ENCODE peak calls at places on chromosomes 1 and 21, in five cellular contexts. One of them, this sample, is unnamed.

GRCh38 chr1:210364479-210364878 is 35.8 kb downstream of the HHAT start:
- DNase-seq in CD4-positive, alpha-beta T cell: no peak
- DNase-seq in ovary: no peak
- DNase-seq in H9: peak
- DNase-seq in AG04450: no peak
- DNase-seq in this sample: no peak

GRCh38 chr1:157992031-157992568 is 1.3 kb upstream of the KIRREL1 start:
- DNase-seq in CD4-positive, alpha-beta T cell: peak
- DNase-seq in ovary: peak
- DNase-seq in H9: peak
- DNase-seq in AG04450: no peak
- DNase-seq in this sample: no peak

GRCh38 chr1:244970236-244970652 is 105.9 kb upstream of the HNRNPU start:
- DNase-seq in CD4-positive, alpha-beta T cell: no peak
- DNase-seq in ovary: no peak
- DNase-seq in H9: peak
- DNase-seq in AG04450: peak
- DNase-seq in this sample: peak

GRCh38 chr1:184379111-184379752 is 7.6 kb upstream of the C1orf21 start:
- DNase-seq in CD4-positive, alpha-beta T cell: no peak
- DNase-seq in ovary: no peak
- DNase-seq in H9: peak
- DNase-seq in AG04450: no peak
- DNase-seq in this sample: no peak

GRCh38 chr1:19074361-19074901 is 118.0 kb upstream of the IFFO2 start:
- DNase-seq in CD4-positive, alpha-beta T cell: peak
- DNase-seq in ovary: no peak
- DNase-seq in H9: no peak
- DNase-seq in AG04450: no peak
- DNase-seq in this sample: no peak

GRCh38 chr1:78526496-78526895 is 35.7 kb downstream of the PTGFR start:
- DNase-seq in CD4-positive, alpha-beta T cell: no peak
- DNase-seq in ovary: no peak
- DNase-seq in H9: no peak
- DNase-seq in AG04450: no peak
- DNase-seq in this sample: no peak

GRCh38 chr1:50279622-50280320 is 143.5 kb downstream of the DMRTA2 start:
- DNase-seq in CD4-positive, alpha-beta T cell: no peak
- DNase-seq in ovary: no peak
- DNase-seq in H9: peak
- DNase-seq in AG04450: no peak
- DNase-seq in this sample: no peak

GRCh38 chr1:110003747-110004428 is 19.3 kb downstream of the AHCYL1 start:
- DNase-seq in CD4-positive, alpha-beta T cell: no peak
- DNase-seq in ovary: peak
- DNase-seq in H9: peak
- DNase-seq in AG04450: peak
- DNase-seq in this sample: no peak

GRCh38 chr1:234212764-234213406 is 160.4 kb upstream of the COA6 start:
- DNase-seq in CD4-positive, alpha-beta T cell: no peak
- DNase-seq in ovary: no peak
- DNase-seq in H9: peak
- DNase-seq in AG04450: no peak
- DNase-seq in this sample: no peak

GRCh38 chr1:160293020-160293968 is 8.4 kb upstream of the PEX19 start:
- DNase-seq in CD4-positive, alpha-beta T cell: no peak
- DNase-seq in ovary: no peak
- DNase-seq in H9: no peak
- DNase-seq in AG04450: no peak
- DNase-seq in this sample: no peak

GRCh38 chr1:59543211-59543668 is 246.3 kb downstream of the FGGY start:
- DNase-seq in CD4-positive, alpha-beta T cell: no peak
- DNase-seq in ovary: no peak
- DNase-seq in H9: no peak
- DNase-seq in AG04450: no peak
- DNase-seq in this sample: no peak

GRCh38 chr1:54542962-54543539 is 5.0 kb upstream of the ACOT11 start:
- DNase-seq in CD4-positive, alpha-beta T cell: no peak
- DNase-seq in ovary: no peak
- DNase-seq in H9: no peak
- DNase-seq in AG04450: no peak
- DNase-seq in this sample: no peak

GRCh38 chr1:59714966-59715365 is 99.8 kb upstream of the HOOK1 start:
- DNase-seq in CD4-positive, alpha-beta T cell: no peak
- DNase-seq in ovary: no peak
- DNase-seq in H9: no peak
- DNase-seq in AG04450: no peak
- DNase-seq in this sample: no peak

GRCh38 chr1:225748479-225748878 is 29.1 kb upstream of the SRP9 start:
- DNase-seq in CD4-positive, alpha-beta T cell: no peak
- DNase-seq in ovary: no peak
- DNase-seq in H9: no peak
- DNase-seq in AG04450: no peak
- DNase-seq in this sample: no peak

GRCh38 chr1:5067251-5067650 is 412.8 kb downstream of the AJAP1 start:
- DNase-seq in CD4-positive, alpha-beta T cell: no peak
- DNase-seq in ovary: no peak
- DNase-seq in H9: no peak
- DNase-seq in AG04450: no peak
- DNase-seq in this sample: no peak

GRCh38 chr1:89620664-89621063 is 12.3 kb upstream of the LRRC8C start:
- DNase-seq in CD4-positive, alpha-beta T cell: no peak
- DNase-seq in ovary: no peak
- DNase-seq in H9: no peak
- DNase-seq in AG04450: no peak
- DNase-seq in this sample: no peak

GRCh38 chr1:15089244-15089992 is 64.1 kb upstream of the TMEM51 start:
- DNase-seq in CD4-positive, alpha-beta T cell: no peak
- DNase-seq in ovary: no peak
- DNase-seq in H9: no peak
- DNase-seq in AG04450: no peak
- DNase-seq in this sample: peak

GRCh38 chr1:107724648-107725047 is 240.3 kb downstream of the VAV3 start:
- DNase-seq in CD4-positive, alpha-beta T cell: no peak
- DNase-seq in ovary: no peak
- DNase-seq in H9: no peak
- DNase-seq in AG04450: no peak
- DNase-seq in this sample: no peak

GRCh38 chr1:56644941-56645662 is at the start of gene PRKAA2:
- DNase-seq in CD4-positive, alpha-beta T cell: no peak
- DNase-seq in ovary: peak
- DNase-seq in H9: peak
- DNase-seq in AG04450: no peak
- DNase-seq in this sample: peak
- H3K27ac ChIP-seq in CD4-positive, alpha-beta T cell: no peak
- H3K27ac ChIP-seq in ovary: peak
- H3K27ac ChIP-seq in H9: no peak
- H3K27ac ChIP-seq in AG04450: peak
- H3K27ac ChIP-seq in this sample: peak

DNA sequence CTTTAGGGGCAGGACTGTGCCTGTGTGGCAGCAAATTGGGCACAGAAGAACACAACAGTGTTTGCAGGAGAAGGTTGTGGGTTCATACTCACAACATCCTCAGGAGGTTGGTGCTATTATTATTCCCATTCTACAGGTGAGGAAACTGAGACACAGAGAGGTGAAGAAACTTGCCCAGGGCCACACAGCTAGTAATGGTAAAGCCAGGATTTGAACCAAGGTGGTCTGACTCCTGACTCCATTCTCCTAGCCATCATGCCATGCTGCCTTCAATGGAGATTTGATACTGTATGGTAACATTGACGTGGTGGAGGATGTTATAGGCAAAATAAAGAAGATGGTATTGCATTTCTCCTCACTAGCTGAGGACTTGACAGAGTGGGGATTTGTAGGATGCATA is 334.2 kb downstream of the RPS6KC1 start:
- DNase-seq in CD4-positive, alpha-beta T cell: no peak
- DNase-seq in ovary: no peak
- DNase-seq in H9: no peak
- DNase-seq in AG04450: no peak
- DNase-seq in this sample: no peak
- TF ChIP-seq CTCF in CD4-positive, alpha-beta T cell: no peak
- TF ChIP-seq CTCF in ovary: no peak
- TF ChIP-seq CTCF in H9: no peak
- TF ChIP-seq CTCF in AG04450: no peak
- TF ChIP-seq CTCF in this sample: no peak

GRCh38 chr1:43542515-43543458 is 12.1 kb downstream of the PTPRF start:
- DNase-seq in CD4-positive, alpha-beta T cell: no peak
- DNase-seq in ovary: no peak
- DNase-seq in H9: no peak
- DNase-seq in AG04450: no peak
- DNase-seq in this sample: no peak

GRCh38 chr1:43539726-43540434 is 9.2 kb downstream of the PTPRF start:
- DNase-seq in CD4-positive, alpha-beta T cell: no peak
- DNase-seq in ovary: no peak
- DNase-seq in H9: no peak
- DNase-seq in AG04450: no peak
- DNase-seq in this sample: peak

GRCh38 chr1:43540653-43541071 is 10.0 kb downstream of the PTPRF start:
- DNase-seq in CD4-positive, alpha-beta T cell: no peak
- DNase-seq in ovary: peak
- DNase-seq in H9: no peak
- DNase-seq in AG04450: no peak
- DNase-seq in this sample: peak

GRCh38 chr1:43541721-43542401 is 11.2 kb downstream of the PTPRF start:
- DNase-seq in CD4-positive, alpha-beta T cell: no peak
- DNase-seq in ovary: peak
- DNase-seq in H9: no peak
- DNase-seq in AG04450: no peak
- DNase-seq in this sample: peak

DNA sequence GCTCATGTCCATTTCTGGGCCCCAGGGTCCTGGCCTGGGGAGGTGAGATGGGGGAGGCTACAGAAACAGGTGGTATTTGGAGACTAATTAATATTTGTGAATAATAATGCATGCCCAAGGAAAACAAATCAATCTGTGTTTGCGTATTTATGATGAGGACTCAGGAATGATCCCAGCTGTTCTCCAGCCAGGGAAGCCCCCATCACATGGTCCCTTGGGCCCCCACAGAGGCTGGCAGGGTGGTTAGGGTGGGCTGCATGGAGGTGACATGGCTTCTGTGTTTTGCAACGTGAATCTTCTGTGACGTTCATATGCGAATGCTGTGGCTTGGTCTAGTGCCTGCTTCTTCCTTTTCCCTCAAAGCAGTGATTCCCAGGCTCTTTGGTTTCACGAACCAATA is 10.5 kb downstream of the PTPRF start:
- DNase-seq in CD4-positive, alpha-beta T cell: no peak
- DNase-seq in ovary: no peak
- DNase-seq in H9: no peak
- DNase-seq in AG04450: no peak
- DNase-seq in this sample: peak
- H3K27ac ChIP-seq in CD4-positive, alpha-beta T cell: no peak
- H3K27ac ChIP-seq in ovary: peak
- H3K27ac ChIP-seq in H9: no peak
- H3K27ac ChIP-seq in AG04450: no peak
- H3K27ac ChIP-seq in this sample: no peak

DNA sequence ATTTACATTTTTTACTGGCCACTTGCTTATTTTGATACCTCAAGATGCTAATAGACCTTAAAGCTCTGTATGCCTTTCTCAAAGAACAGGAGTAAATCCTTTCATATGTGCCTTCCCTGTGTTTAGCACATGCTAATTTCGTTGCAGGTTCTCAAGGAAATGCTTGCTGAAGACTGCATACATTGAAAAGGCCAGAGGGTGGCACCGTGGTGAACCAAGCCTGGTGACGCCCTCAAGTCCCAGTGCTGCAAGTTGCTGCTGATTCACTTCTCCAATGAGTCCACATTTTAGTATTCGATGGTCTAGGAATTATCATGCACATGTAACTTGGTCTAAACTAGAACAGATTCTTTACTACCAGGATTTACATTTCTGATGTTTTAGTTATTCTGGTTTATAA is 94.1 kb downstream of the CLDN17 start:
- DNase-seq in CD4-positive, alpha-beta T cell: no peak
- DNase-seq in ovary: no peak
- DNase-seq in H9: peak
- DNase-seq in AG04450: no peak
- DNase-seq in this sample: no peak
- TF ChIP-seq CTCF in CD4-positive, alpha-beta T cell: no peak
- TF ChIP-seq CTCF in ovary: no peak
- TF ChIP-seq CTCF in H9: peak
- TF ChIP-seq CTCF in AG04450: no peak
- TF ChIP-seq CTCF in this sample: no peak

GRCh38 chr1:26431979-26432695 is at the start of gene DHDDS:
- DNase-seq in CD4-positive, alpha-beta T cell: peak
- DNase-seq in ovary: peak
- DNase-seq in H9: peak
- DNase-seq in AG04450: peak
- DNase-seq in this sample: peak
- H3K27ac ChIP-seq in CD4-positive, alpha-beta T cell: peak
- H3K27ac ChIP-seq in ovary: peak
- H3K27ac ChIP-seq in H9: peak
- H3K27ac ChIP-seq in AG04450: peak
- H3K27ac ChIP-seq in this sample: peak

GRCh38 chr21:43865471-43866181 is 603 bp downstream of the AGPAT3 start:
- DNase-seq in CD4-positive, alpha-beta T cell: no peak
- DNase-seq in ovary: peak
- DNase-seq in H9: no peak
- DNase-seq in AG04450: no peak
- DNase-seq in this sample: peak

GRCh38 chr21:43864806-43865470 is at the start of gene AGPAT3:
- DNase-seq in CD4-positive, alpha-beta T cell: no peak
- DNase-seq in ovary: no peak
- DNase-seq in H9: no peak
- DNase-seq in AG04450: no peak
- DNase-seq in this sample: peak

GRCh38 chr21:43866659-43867331 is 1.8 kb downstream of the AGPAT3 start:
- DNase-seq in CD4-positive, alpha-beta T cell: no peak
- DNase-seq in ovary: no peak
- DNase-seq in H9: no peak
- DNase-seq in AG04450: no peak
- DNase-seq in this sample: peak

GRCh38 chr21:43866233-43866632 is 1.2 kb downstream of the AGPAT3 start:
- DNase-seq in CD4-positive, alpha-beta T cell: no peak
- DNase-seq in ovary: peak
- DNase-seq in H9: no peak
- DNase-seq in AG04450: no peak
- DNase-seq in this sample: peak

GRCh38 chr21:43864313-43864805 is 664 bp upstream of the AGPAT3 start:
- DNase-seq in CD4-positive, alpha-beta T cell: no peak
- DNase-seq in ovary: peak
- DNase-seq in H9: peak
- DNase-seq in AG04450: no peak
- DNase-seq in this sample: peak
- TF ChIP-seq CTCF in CD4-positive, alpha-beta T cell: no peak
- TF ChIP-seq CTCF in ovary: no peak
- TF ChIP-seq CTCF in H9: no peak
- TF ChIP-seq CTCF in AG04450: no peak
- TF ChIP-seq CTCF in this sample: no peak

DNA sequence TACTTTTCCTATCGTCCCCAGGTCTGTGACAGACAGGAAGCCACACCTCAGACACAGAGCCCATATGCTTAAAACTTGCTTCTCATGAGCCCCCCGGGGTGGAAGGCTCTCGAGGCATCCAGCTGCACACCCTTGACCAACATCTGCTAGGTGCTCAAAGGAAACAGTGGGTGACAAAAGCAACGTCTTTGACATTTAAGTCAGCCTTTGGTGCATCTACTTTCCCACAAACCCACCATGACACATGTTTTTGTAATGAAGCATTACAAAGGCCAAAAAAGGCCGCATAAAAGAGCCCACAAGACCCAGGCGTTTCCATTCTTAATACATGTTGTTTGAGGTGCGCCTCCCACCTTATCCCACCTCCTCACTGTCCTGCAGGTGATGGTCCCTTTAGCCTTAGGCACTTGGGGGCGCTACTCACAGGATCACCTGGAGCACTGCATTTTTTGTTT is 11.8 kb upstream of the FASLG start:
- DNase-seq in CD4-positive, alpha-beta T cell: no peak
- DNase-seq in ovary: no peak
- DNase-seq in H9: no peak
- DNase-seq in AG04450: no peak
- DNase-seq in this sample: no peak
- H3K27ac ChIP-seq in CD4-positive, alpha-beta T cell: no peak
- H3K27ac ChIP-seq in ovary: no peak
- H3K27ac ChIP-seq in H9: no peak
- H3K27ac ChIP-seq in AG04450: no peak
- H3K27ac ChIP-seq in this sample: no peak

This sample was measured in spleen.